ENCODE peak calls at places on chromosomes 11 and 22, in five cellular contexts. E, X, G, P and I are unnamed samples.

GRCh38 chr11:107856180-107856980 is 2.2 kb downstream of the SLC35F2 start:
- DNase-seq in E (no peak), X (no peak), G (no peak), P (no peak), I (no peak)

GRCh38 chr22:37229012-37229804 is 14.9 kb downstream of the RAC2 start:
- DNase-seq in E (no peak), X (peak; percentile 87), G (no peak), P (peak; percentile 90), I (peak; percentile 41)

GRCh38 chr22:36221799-36222751 is 17.3 kb downstream of the APOL2 start:
- DNase-seq in E (peak; percentile 35), X (no peak), G (peak; percentile 63), P (peak; percentile 48), I (peak; percentile 73)

GRCh38 chr11:43942651-43943356 is 367 bp downstream of the C11orf96 start:
- DNase-seq in E (no peak), X (peak; percentile 33), G (peak; percentile 43), P (peak; percentile 41), I (peak; percentile 46)

GRCh38 chr11:63766501-63767270 is 1.9 kb downstream of the ZFTA start:
- DNase-seq in E (no peak), X (no peak), G (no peak), P (no peak), I (no peak)

GRCh38 chr22:47160781-47161520 is 398.5 kb downstream of the TBC1D22A start:
- DNase-seq in E (no peak), X (no peak), G (no peak), P (no peak), I (no peak)

GRCh38 chr11:111123463-111124398 is 121.8 kb upstream of the POU2AF2 start:
- DNase-seq in E (no peak), X (no peak), G (peak; percentile 84), P (no peak), I (no peak)

GRCh38 chr11:2699531-2700414 is at the start of gene KCNQ1OT1:
- DNase-seq in E (peak; percentile 63), X (peak; percentile 92), G (peak; percentile 88), P (peak; percentile 93), I (peak; percentile 92)

GRCh38 chr22:46273432-46274148 is 5.8 kb downstream of the TTC38 start:
- DNase-seq in E (no peak), X (no peak), G (no peak), P (no peak), I (no peak)

GRCh38 chr11:84722583-84723108 is 904.5 kb downstream of the DLG2 start:
- DNase-seq in E (peak; percentile 15), X (no peak), G (peak; percentile 39), P (no peak), I (no peak)

GRCh38 chr11:1176224-1177019 is 18.7 kb downstream of the MUC5AC start:
- DNase-seq in E (no peak), X (no peak), G (no peak), P (no peak), I (no peak)

GRCh38 chr11:110130642-110131238 is 37.5 kb downstream of the ZC3H12C start:
- DNase-seq in E (no peak), X (peak; percentile 67), G (no peak), P (peak; percentile 71), I (no peak)

GRCh38 chr11:58577441-58578135 is 1.3 kb upstream of the ZFP91 start:
- DNase-seq in E (no peak), X (peak; percentile 97), G (peak; percentile 95), P (peak; percentile 74), I (peak; percentile 77)

GRCh38 chr11:122981388-122982264 is at the start of gene BSX:
- DNase-seq in E (peak; percentile 78), X (peak; percentile 17), G (peak; percentile 56), P (peak; percentile 35), I (peak; percentile 87)

GRCh38 chr11:118655486-118656190 is 23.8 kb downstream of the TREH start:
- DNase-seq in E (no peak), X (no peak), G (no peak), P (no peak), I (no peak)

GRCh38 chr11:74676596-74676995 is 54.6 kb downstream of the CHRDL2 start:
- DNase-seq in E (no peak), X (no peak), G (no peak), P (no peak), I (no peak)

GRCh38 chr11:62875698-62876483 is 4.8 kb upstream of the SLC3A2 start:
- DNase-seq in E (no peak), X (no peak), G (no peak), P (no peak), I (no peak)

GRCh38 chr11:126857860-126858808 is 142.4 kb downstream of the KIRREL3 start:
- DNase-seq in E (no peak), X (peak; percentile 74), G (no peak), P (peak; percentile 27), I (peak; percentile 11)

GRCh38 chr22:30889996-30890480 is 78.5 kb downstream of the MORC2 start:
- DNase-seq in E (no peak), X (no peak), G (no peak), P (no peak), I (no peak)

GRCh38 chr22:46424496-46424895 is 89.0 kb downstream of the TRMU start:
- DNase-seq in E (no peak), X (no peak), G (no peak), P (no peak), I (no peak)

GRCh38 chr22:19875061-19875530 is 20.4 kb upstream of the GNB1L start:
- DNase-seq in E (no peak), X (no peak), G (no peak), P (no peak), I (no peak)

GRCh38 chr11:34331329-34331728 is 26.5 kb downstream of the ABTB2 start:
- DNase-seq in E (no peak), X (peak; percentile 60), G (no peak), P (peak; percentile 68), I (no peak)

GRCh38 chr22:17910561-17911311 is 113.6 kb downstream of the MICAL3 start:
- DNase-seq in E (peak; percentile 49), X (peak; percentile 91), G (peak; percentile 31), P (peak; percentile 88), I (no peak)

GRCh38 chr11:4683020-4683419 is 14.6 kb downstream of the OR51E2 start:
- DNase-seq in E (no peak), X (peak; percentile 79), G (no peak), P (no peak), I (no peak)

GRCh38 chr11:94149435-94149834 is 20.8 kb downstream of the PANX1 start:
- DNase-seq in E (no peak), X (peak; percentile 93), G (no peak), P (peak; percentile 91), I (no peak)

GRCh38 chr22:46721716-46722115 is 16.3 kb downstream of the CERK start:
- DNase-seq in E (no peak), X (no peak), G (no peak), P (no peak), I (no peak)

GRCh38 chr11:114909866-114910265 is 231.5 kb downstream of the NXPE2 start:
- DNase-seq in E (peak; percentile 11), X (no peak), G (no peak), P (no peak), I (no peak)

GRCh38 chr11:106399075-106399500 is 321.6 kb downstream of the AASDHPPT start:
- DNase-seq in E (no peak), X (peak; percentile 100), G (no peak), P (peak; percentile 100), I (no peak)

GRCh38 chr11:19605500-19606371 is 106.9 kb upstream of the NAV2 start:
- DNase-seq in E (no peak), X (peak; percentile 68), G (no peak), P (peak; percentile 82), I (no peak)

GRCh38 chr11:15216678-15217077 is 102.0 kb downstream of the INSC start:
- DNase-seq in E (no peak), X (no peak), G (peak; percentile 9), P (no peak), I (no peak)

GRCh38 chr22:50259302-50259701 is 2.2 kb downstream of the MAPK12 start:
- DNase-seq in E (no peak), X (no peak), G (no peak), P (no peak), I (no peak)

GRCh38 chr11:32331098-32331497 is 104.2 kb downstream of the WT1 start:
- DNase-seq in E (no peak), X (no peak), G (no peak), P (no peak), I (no peak)

GRCh38 chr11:32333335-32333991 is 101.9 kb downstream of the WT1 start:
- DNase-seq in E (no peak), X (peak; percentile 24), G (no peak), P (peak; percentile 68), I (no peak)

GRCh38 chr11:32331792-32332191 is 103.5 kb downstream of the WT1 start:
- DNase-seq in E (no peak), X (no peak), G (no peak), P (no peak), I (no peak)

GRCh38 chr11:32334822-32335221 is 100.5 kb downstream of the WT1 start:
- DNase-seq in E (no peak), X (no peak), G (no peak), P (no peak), I (peak; percentile 20)

GRCh38 chr11:32332990-32333334 is 102.4 kb downstream of the WT1 start:
- DNase-seq in E (no peak), X (no peak), G (no peak), P (no peak), I (peak; percentile 52)
- H3K9ac ChIP-seq in E (peak overlapping the region; percentile 42), X (no peak overlapping the region), G (no peak overlapping the region), P (no peak overlapping the region), I (peak overlapping the region; percentile 53)

DNA sequence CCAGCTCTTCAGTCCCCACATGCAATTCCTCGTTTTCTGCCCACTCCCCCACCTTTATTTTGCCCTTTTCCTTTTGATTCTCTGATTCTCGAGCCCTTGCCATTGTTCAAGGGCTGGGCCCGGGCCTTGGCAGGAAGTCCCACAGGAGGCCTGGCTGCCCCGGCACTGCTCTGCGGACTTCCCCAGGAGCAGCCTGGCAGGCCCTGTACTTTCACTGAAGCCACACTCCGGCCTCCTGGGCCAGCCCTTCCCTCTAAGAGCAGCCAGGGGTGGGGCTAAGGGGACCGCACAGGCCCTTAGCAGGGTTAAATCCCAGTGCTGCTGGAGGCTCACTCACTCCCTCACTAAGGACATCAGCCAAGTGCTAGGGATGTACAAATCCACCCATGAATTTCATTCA is 4.1 kb downstream of the LRRC32 start:
- DNase-seq in E (no peak), X (peak; percentile 46), G (peak; percentile 53), P (peak; percentile 46), I (no peak)
- H3K9ac ChIP-seq in E (no peak overlapping the region), X (peak overlapping the region; percentile 31), G (no peak overlapping the region), P (peak overlapping the region; percentile 10), I (no peak overlapping the region)

DNA sequence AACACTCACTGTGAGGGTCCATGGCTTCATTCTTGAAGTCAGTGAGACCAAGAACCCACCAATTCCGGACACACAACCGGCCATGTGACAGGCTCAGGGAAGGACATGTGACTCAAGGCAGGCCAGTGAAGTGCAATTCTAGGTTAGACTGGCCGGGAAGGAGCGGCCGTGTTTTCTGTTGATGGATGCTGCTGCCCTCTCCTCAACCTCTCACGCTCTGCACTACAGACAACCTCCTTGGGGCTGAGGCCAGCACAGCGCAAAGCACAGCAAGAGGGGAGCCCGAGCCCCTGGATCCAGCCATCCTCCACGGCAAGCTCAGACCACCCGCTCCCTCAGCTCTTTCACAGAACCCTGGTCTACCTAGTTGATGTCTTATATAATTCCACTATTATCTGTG is 2.8 kb downstream of the NUDT8 start:
- DNase-seq in E (no peak), X (no peak), G (no peak), P (no peak), I (no peak)
- H3K9ac ChIP-seq in E (peak overlapping the region; percentile 83), X (no peak overlapping the region), G (no peak overlapping the region), P (no peak overlapping the region), I (peak overlapping the region; percentile 99)

GRCh38 chr11:70596091-70596490 is 197.8 kb downstream of the CTTN start:
- DNase-seq in E (no peak), X (no peak), G (no peak), P (no peak), I (no peak)
- H3K9ac ChIP-seq in E (no peak overlapping the region), X (no peak overlapping the region), G (no peak overlapping the region), P (no peak overlapping the region), I (no peak overlapping the region)